ENCODE peak calls at places on chromosome 18, in five cellular contexts. One of them, this sample, is unnamed.

GRCh38 chr18:36179562-36180334 is 7.5 kb upstream of the MOCOS start:
- DNase-seq in BJ: no peak
- DNase-seq in breast epithelium: peak; percentile 73
- DNase-seq in A549: no peak
- DNase-seq in hepatocyte: peak; percentile 53
- DNase-seq in this sample: no peak

GRCh38 chr18:25459814-25460213 is 107.8 kb upstream of the ZNF521 start:
- DNase-seq in BJ: no peak
- DNase-seq in breast epithelium: no peak
- DNase-seq in A549: no peak
- DNase-seq in hepatocyte: no peak
- DNase-seq in this sample: no peak

GRCh38 chr18:63161032-63161727 is 158.4 kb downstream of the BCL2 start:
- DNase-seq in BJ: no peak
- DNase-seq in breast epithelium: no peak
- DNase-seq in A549: no peak
- DNase-seq in hepatocyte: no peak
- DNase-seq in this sample: no peak

GRCh38 chr18:50143891-50144290 is 51.1 kb downstream of the MYO5B start:
- DNase-seq in BJ: no peak
- DNase-seq in breast epithelium: no peak
- DNase-seq in A549: no peak
- DNase-seq in hepatocyte: peak; percentile 55
- DNase-seq in this sample: no peak

GRCh38 chr18:37385846-37386435 is 179.7 kb downstream of the CELF4 start:
- DNase-seq in BJ: no peak
- DNase-seq in breast epithelium: no peak
- DNase-seq in A549: peak; percentile 27
- DNase-seq in hepatocyte: peak; percentile 59
- DNase-seq in this sample: no peak

GRCh38 chr18:76953186-76953982 is 131.0 kb downstream of the ZNF236 start:
- DNase-seq in BJ: no peak
- DNase-seq in breast epithelium: peak; percentile 59
- DNase-seq in A549: no peak
- DNase-seq in hepatocyte: no peak
- DNase-seq in this sample: no peak

GRCh38 chr18:38930881-38931753 is 1365.5 kb upstream of the CELF4 start:
- DNase-seq in BJ: no peak
- DNase-seq in breast epithelium: no peak
- DNase-seq in A549: no peak
- DNase-seq in hepatocyte: no peak
- DNase-seq in this sample: no peak

GRCh38 chr18:78403371-78403770 is 576.2 kb upstream of the SALL3 start:
- DNase-seq in BJ: no peak
- DNase-seq in breast epithelium: no peak
- DNase-seq in A549: no peak
- DNase-seq in hepatocyte: no peak
- DNase-seq in this sample: no peak

GRCh38 chr18:63407734-63408133 is 14.5 kb downstream of the VPS4B start:
- DNase-seq in BJ: no peak
- DNase-seq in breast epithelium: no peak
- DNase-seq in A549: no peak
- DNase-seq in hepatocyte: no peak
- DNase-seq in this sample: no peak

GRCh38 chr18:3511980-3512379 is 62.0 kb downstream of the TGIF1 start:
- DNase-seq in BJ: peak; percentile 55
- DNase-seq in breast epithelium: no peak
- DNase-seq in A549: peak; percentile 23
- DNase-seq in hepatocyte: peak; percentile 26
- DNase-seq in this sample: no peak

GRCh38 chr18:3528251-3528650 is 78.3 kb downstream of the TGIF1 start:
- DNase-seq in BJ: no peak
- DNase-seq in breast epithelium: no peak
- DNase-seq in A549: no peak
- DNase-seq in hepatocyte: no peak
- DNase-seq in this sample: no peak

GRCh38 chr18:63518178-63519012 is 23.8 kb upstream of the SERPINB12 start:
- DNase-seq in BJ: no peak
- DNase-seq in breast epithelium: peak; percentile 30
- DNase-seq in A549: peak; percentile 83
- DNase-seq in hepatocyte: peak; percentile 90
- DNase-seq in this sample: peak; percentile 61

GRCh38 chr18:36360256-36360909 is 62.9 kb downstream of the FHOD3 start:
- DNase-seq in BJ: no peak
- DNase-seq in breast epithelium: no peak
- DNase-seq in A549: no peak
- DNase-seq in hepatocyte: no peak
- DNase-seq in this sample: no peak

GRCh38 chr18:51537487-51537886 is 340.0 kb upstream of the MEX3C start:
- DNase-seq in BJ: no peak
- DNase-seq in breast epithelium: peak; percentile 50
- DNase-seq in A549: peak; percentile 40
- DNase-seq in hepatocyte: peak; percentile 82
- DNase-seq in this sample: peak; percentile 28

GRCh38 chr18:2536493-2536892 is 34.8 kb downstream of the METTL4 start:
- DNase-seq in BJ: peak; percentile 80
- DNase-seq in breast epithelium: no peak
- DNase-seq in A549: peak; percentile 47
- DNase-seq in hepatocyte: peak; percentile 44
- DNase-seq in this sample: no peak

GRCh38 chr18:32049393-32050161 is 31.0 kb downstream of the RNF125 start:
- DNase-seq in BJ: no peak
- DNase-seq in breast epithelium: no peak
- DNase-seq in A549: peak; percentile 9
- DNase-seq in hepatocyte: no peak
- DNase-seq in this sample: no peak

GRCh38 chr18:37299471-37300304 is 265.9 kb downstream of the CELF4 start:
- DNase-seq in BJ: peak; percentile 71
- DNase-seq in breast epithelium: peak; percentile 76
- DNase-seq in A549: peak; percentile 92
- DNase-seq in hepatocyte: peak; percentile 98
- DNase-seq in this sample: no peak

GRCh38 chr18:68316636-68317035 is 398.3 kb downstream of the TMX3 start:
- DNase-seq in BJ: peak; percentile 7
- DNase-seq in breast epithelium: no peak
- DNase-seq in A549: no peak
- DNase-seq in hepatocyte: no peak
- DNase-seq in this sample: no peak

GRCh38 chr18:56240405-56240804 is 398.0 kb downstream of the TXNL1 start:
- DNase-seq in BJ: no peak
- DNase-seq in breast epithelium: no peak
- DNase-seq in A549: no peak
- DNase-seq in hepatocyte: no peak
- DNase-seq in this sample: no peak

GRCh38 chr18:34760444-34760843 is 50.3 kb downstream of the DTNA start:
- DNase-seq in BJ: no peak
- DNase-seq in breast epithelium: no peak
- DNase-seq in A549: no peak
- DNase-seq in hepatocyte: no peak
- DNase-seq in this sample: no peak

GRCh38 chr18:34767601-34768027 is 57.5 kb downstream of the DTNA start:
- DNase-seq in BJ: peak; percentile 80
- DNase-seq in breast epithelium: no peak
- DNase-seq in A549: no peak
- DNase-seq in hepatocyte: no peak
- DNase-seq in this sample: no peak

GRCh38 chr18:34758378-34758948 is 48.4 kb downstream of the DTNA start:
- DNase-seq in BJ: no peak
- DNase-seq in breast epithelium: no peak
- DNase-seq in A549: no peak
- DNase-seq in hepatocyte: no peak
- DNase-seq in this sample: no peak

DNA sequence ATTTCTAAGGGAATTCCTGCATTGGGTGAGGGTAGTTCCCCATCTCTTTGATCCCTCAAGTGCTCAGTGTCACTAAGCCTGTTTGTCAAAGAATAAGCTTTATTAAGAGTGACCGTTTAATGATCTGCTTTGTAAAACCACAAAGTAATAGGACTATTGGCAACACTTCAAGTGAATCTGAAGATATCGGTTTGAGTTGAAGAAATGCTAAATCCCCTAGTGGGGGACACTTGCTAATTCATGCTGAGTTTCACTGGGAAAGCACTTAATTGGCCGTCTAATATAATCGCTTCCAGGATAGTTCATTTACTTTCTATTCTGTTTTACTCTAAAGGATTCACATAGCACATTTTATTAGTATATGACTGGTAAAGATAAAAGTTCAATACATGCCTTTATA is 54.4 kb downstream of the DTNA start:
- DNase-seq in BJ: no peak
- DNase-seq in breast epithelium: no peak
- DNase-seq in A549: no peak
- DNase-seq in hepatocyte: no peak
- DNase-seq in this sample: no peak
- TF ChIP-seq CTCF in BJ: no peak
- TF ChIP-seq CTCF in breast epithelium: no peak
- TF ChIP-seq CTCF in A549: no peak
- TF ChIP-seq CTCF in hepatocyte: no peak
- TF ChIP-seq CTCF in this sample: peak; percentile 55

GRCh38 chr18:12076424-12077140 is 17.1 kb upstream of the ANKRD62 start:
- DNase-seq in BJ: no peak
- DNase-seq in breast epithelium: no peak
- DNase-seq in A549: peak; percentile 27
- DNase-seq in hepatocyte: peak; percentile 80
- DNase-seq in this sample: peak; percentile 41

GRCh38 chr18:12079504-12080237 is 14.0 kb upstream of the ANKRD62 start:
- DNase-seq in BJ: peak; percentile 21
- DNase-seq in breast epithelium: no peak
- DNase-seq in A549: no peak
- DNase-seq in hepatocyte: no peak
- DNase-seq in this sample: no peak

DNA sequence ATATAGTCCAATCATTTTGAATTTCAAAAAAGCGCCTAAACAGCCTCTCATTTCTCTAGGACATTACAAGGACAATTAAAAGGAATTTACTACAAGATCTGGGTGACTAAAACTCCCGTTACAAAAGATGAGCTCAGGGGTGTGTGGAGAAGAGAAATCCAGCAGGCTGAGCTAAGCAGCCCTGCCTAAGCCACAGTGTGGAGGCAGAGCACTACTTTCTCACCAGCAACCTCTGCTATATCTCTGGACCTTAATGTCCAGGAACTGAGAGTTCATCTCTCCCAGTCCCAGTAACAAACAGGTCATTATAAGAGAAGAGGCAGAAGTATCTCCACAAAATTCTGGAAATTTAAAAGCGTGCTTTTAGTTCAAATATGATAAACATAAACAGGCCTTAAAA is 18.9 kb upstream of the ANKRD62 start:
- DNase-seq in BJ: no peak
- DNase-seq in breast epithelium: no peak
- DNase-seq in A549: no peak
- DNase-seq in hepatocyte: no peak
- DNase-seq in this sample: no peak
- TF ChIP-seq CTCF in BJ: no peak
- TF ChIP-seq CTCF in breast epithelium: no peak
- TF ChIP-seq CTCF in A549: no peak
- TF ChIP-seq CTCF in hepatocyte: peak; percentile 30
- TF ChIP-seq CTCF in this sample: no peak

GRCh38 chr18:22195052-22195451 is 25.7 kb downstream of the GATA6 start:
- DNase-seq in BJ: no peak
- DNase-seq in breast epithelium: no peak
- DNase-seq in A549: no peak
- DNase-seq in hepatocyte: no peak
- DNase-seq in this sample: no peak
- TF ChIP-seq CTCF in BJ: no peak
- TF ChIP-seq CTCF in breast epithelium: no peak
- TF ChIP-seq CTCF in A549: no peak
- TF ChIP-seq CTCF in hepatocyte: no peak
- TF ChIP-seq CTCF in this sample: no peak

GRCh38 chr18:75638223-75638596 is 210.7 kb upstream of the SMIM21 start:
- DNase-seq in BJ: peak; percentile 44
- DNase-seq in breast epithelium: no peak
- DNase-seq in A549: no peak
- DNase-seq in hepatocyte: no peak
- DNase-seq in this sample: no peak
- TF ChIP-seq CTCF in BJ: peak; percentile 50
- TF ChIP-seq CTCF in breast epithelium: no peak
- TF ChIP-seq CTCF in A549: no peak
- TF ChIP-seq CTCF in hepatocyte: no peak
- TF ChIP-seq CTCF in this sample: no peak

DNA sequence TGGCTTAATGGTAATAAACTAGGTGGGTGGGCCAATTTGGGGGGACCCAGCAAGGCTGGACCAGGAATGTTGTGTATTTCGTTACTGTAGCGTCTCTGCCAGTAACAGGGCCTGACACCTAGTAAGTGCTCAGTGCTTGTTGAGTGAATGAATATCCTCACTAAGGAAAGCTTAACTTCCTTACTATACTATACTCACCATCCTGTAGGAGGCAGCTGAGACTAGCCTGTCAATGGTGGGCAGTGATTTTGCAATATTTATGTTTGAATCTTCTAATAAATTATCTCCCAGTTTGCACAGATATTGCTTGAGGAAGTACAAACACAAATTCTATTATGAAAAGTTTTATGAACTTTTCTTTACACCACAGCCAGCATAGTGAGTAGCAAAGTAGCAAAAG is 370.7 kb upstream of the SYT4 start:
- DNase-seq in BJ: no peak
- DNase-seq in breast epithelium: no peak
- DNase-seq in A549: no peak
- DNase-seq in hepatocyte: no peak
- DNase-seq in this sample: no peak
- TF ChIP-seq CTCF in BJ: peak; percentile 31
- TF ChIP-seq CTCF in breast epithelium: no peak
- TF ChIP-seq CTCF in A549: no peak
- TF ChIP-seq CTCF in hepatocyte: no peak
- TF ChIP-seq CTCF in this sample: no peak

GRCh38 chr18:58276640-58277456 is 232.8 kb downstream of the NEDD4L start:
- DNase-seq in BJ: no peak
- DNase-seq in breast epithelium: no peak
- DNase-seq in A549: no peak
- DNase-seq in hepatocyte: no peak
- DNase-seq in this sample: no peak
- TF ChIP-seq CTCF in BJ: no peak
- TF ChIP-seq CTCF in breast epithelium: no peak
- TF ChIP-seq CTCF in A549: no peak
- TF ChIP-seq CTCF in hepatocyte: no peak
- TF ChIP-seq CTCF in this sample: no peak

DNA sequence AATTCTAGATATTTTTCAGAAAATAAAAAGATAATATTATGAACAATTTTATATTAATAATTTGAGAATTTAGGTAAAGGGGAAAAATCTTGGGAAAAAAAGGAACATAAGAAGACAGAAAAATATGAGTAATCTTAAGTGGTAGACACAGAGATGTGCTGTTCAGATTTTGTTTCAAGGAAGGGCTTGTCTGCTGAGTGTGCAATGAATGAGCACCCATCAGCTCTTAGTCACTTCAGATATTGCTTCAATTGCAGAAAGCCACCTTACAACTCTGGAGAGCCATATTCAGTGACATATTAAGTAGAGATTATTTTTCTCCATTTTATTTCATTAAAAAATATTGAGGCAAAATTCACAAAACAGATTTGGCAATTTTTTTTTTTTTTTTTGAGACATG is 282.0 kb upstream of the CHST9 start:
- DNase-seq in BJ: no peak
- DNase-seq in breast epithelium: no peak
- DNase-seq in A549: no peak
- DNase-seq in hepatocyte: no peak
- DNase-seq in this sample: no peak
- TF ChIP-seq CTCF in BJ: no peak
- TF ChIP-seq CTCF in breast epithelium: no peak
- TF ChIP-seq CTCF in A549: no peak
- TF ChIP-seq CTCF in hepatocyte: no peak
- TF ChIP-seq CTCF in this sample: no peak